ENCODE peak calls at places on chromosomes 11 and 22, in nine cellular contexts. V is activated CD4-positive, alpha-beta T cell treated with anti-CD3 and anti-CD28 coated beads, Interleukin-2, amount 10 ng/mL, durations not matched to agents 7 days and 5 days; K is activated T-helper 1 cell treated with Interleukin-2 at 50 U/mL for 16 hours; L is NCI-H1092; P is stimulated activated CD4-positive, alpha-beta T cell treated with anti-CD3 and anti-CD28 coated beads, Interleukin-2, amount 100 ng/mL, for 48 hours; E is A549; B is fibroblast of pulmonary artery; W is HT-29; Q is testis. F is an unnamed sample.

GRCh38 chr11:68127791-68128681 is 6.8 kb upstream of the CHKA start:
- DNase-seq in V (no peak), K (no peak), L (no peak), P (no peak), E (no peak), B (peak), W (peak), Q (peak), F (no peak)

GRCh38 chr11:12769834-12770345 is 95.7 kb downstream of the TEAD1 start:
- DNase-seq in V (no peak), K (no peak), L (no peak), P (no peak), E (peak), B (peak), W (no peak), Q (no peak), F (no peak)

GRCh38 chr22:19514831-19515565 is 9.2 kb downstream of the CLDN5 start:
- DNase-seq in V (no peak), K (no peak), L (peak), P (no peak), E (no peak), B (peak), W (no peak), Q (no peak), F (no peak)

GRCh38 chr11:111571829-111572501 is 30.3 kb upstream of the SIK2 start:
- DNase-seq in V (no peak), K (no peak), L (no peak), P (no peak), E (no peak), B (peak), W (peak), Q (no peak), F (no peak)

GRCh38 chr11:120331301-120331966 is 4.8 kb upstream of the ARHGEF12 start:
- DNase-seq in V (no peak), K (no peak), L (no peak), P (no peak), E (peak), B (peak), W (no peak), Q (no peak), F (peak)

GRCh38 chr11:19409307-19409706 is 168.6 kb upstream of the E2F8 start:
- DNase-seq in V (no peak), K (no peak), L (no peak), P (no peak), E (no peak), B (no peak), W (no peak), Q (no peak), F (no peak)

GRCh38 chr22:45997775-45998637 is 21.0 kb upstream of the WNT7B start:
- DNase-seq in V (no peak), K (no peak), L (no peak), P (no peak), E (no peak), B (no peak), W (no peak), Q (peak), F (no peak)

GRCh38 chr11:1751521-1751921 is 1.1 kb upstream of the IFITM10 start:
- DNase-seq in V (no peak), K (no peak), L (no peak), P (no peak), E (no peak), B (no peak), W (no peak), Q (no peak), F (no peak)